ENCODE peak calls at places on chromosomes 4 and X, in seven cellular contexts. One of them, this sample, is unnamed.

GRCh38 chr4:139961344-139961948 is 192.5 kb downstream of the MAML3 start:
- DNase-seq in activated T-cell treated with anti-CD3 and anti-CD28 coated beads, Interleukin-2, amount 50 U/mL, for 1 hour: no peak
- DNase-seq in H9: no peak
- DNase-seq in amygdala: no peak
- DNase-seq in activated CD4-positive, alpha-beta T cell treated with anti-CD3 and anti-CD28 coated beads, Interleukin-2, amount 10 ng/mL, durations not matched to agents 7 days and 5 days: no peak
- DNase-seq in kidney glomerular epithelial cell: no peak
- DNase-seq in hepatocyte: no peak
- DNase-seq in this sample: no peak

GRCh38 chr4:89496851-89497250 is 189.3 kb upstream of the GPRIN3 start:
- DNase-seq in activated T-cell treated with anti-CD3 and anti-CD28 coated beads, Interleukin-2, amount 50 U/mL, for 1 hour: no peak
- DNase-seq in hepatocyte: no peak
- DNase-seq in H9: no peak
- DNase-seq in kidney glomerular epithelial cell: no peak
- DNase-seq in amygdala: no peak
- DNase-seq in activated CD4-positive, alpha-beta T cell treated with anti-CD3 and anti-CD28 coated beads, Interleukin-2, amount 10 ng/mL, durations not matched to agents 7 days and 5 days: no peak
- DNase-seq in this sample: no peak

GRCh38 chrX:123277821-123278220 is 93.7 kb downstream of the GRIA3 start:
- DNase-seq in activated T-cell treated with anti-CD3 and anti-CD28 coated beads, Interleukin-2, amount 50 U/mL, for 1 hour: no peak
- DNase-seq in kidney glomerular epithelial cell: no peak
- DNase-seq in activated CD4-positive, alpha-beta T cell treated with anti-CD3 and anti-CD28 coated beads, Interleukin-2, amount 10 ng/mL, durations not matched to agents 7 days and 5 days: no peak
- DNase-seq in H9: no peak
- DNase-seq in amygdala: no peak
- DNase-seq in hepatocyte: no peak
- DNase-seq in this sample: no peak

GRCh38 chr4:154807042-154807630 is 26.1 kb downstream of the RBM46 start:
- DNase-seq in H9: no peak
- DNase-seq in activated CD4-positive, alpha-beta T cell treated with anti-CD3 and anti-CD28 coated beads, Interleukin-2, amount 10 ng/mL, durations not matched to agents 7 days and 5 days: no peak
- DNase-seq in amygdala: no peak
- DNase-seq in kidney glomerular epithelial cell: peak; percentile 22
- DNase-seq in hepatocyte: peak; percentile 56
- DNase-seq in activated T-cell treated with anti-CD3 and anti-CD28 coated beads, Interleukin-2, amount 50 U/mL, for 1 hour: no peak
- DNase-seq in this sample: no peak

GRCh38 chrX:20139966-20140365 is 1.7 kb downstream of the EIF1AX start:
- DNase-seq in hepatocyte: no peak
- DNase-seq in kidney glomerular epithelial cell: no peak
- DNase-seq in activated T-cell treated with anti-CD3 and anti-CD28 coated beads, Interleukin-2, amount 50 U/mL, for 1 hour: no peak
- DNase-seq in amygdala: no peak
- DNase-seq in activated CD4-positive, alpha-beta T cell treated with anti-CD3 and anti-CD28 coated beads, Interleukin-2, amount 10 ng/mL, durations not matched to agents 7 days and 5 days: no peak
- DNase-seq in H9: no peak
- DNase-seq in this sample: no peak

GRCh38 chrX:102712967-102713677 is 874 bp downstream of the GPRASP2 start:
- DNase-seq in H9: peak; percentile 36
- DNase-seq in kidney glomerular epithelial cell: peak; percentile 28
- DNase-seq in activated T-cell treated with anti-CD3 and anti-CD28 coated beads, Interleukin-2, amount 50 U/mL, for 1 hour: no peak
- DNase-seq in activated CD4-positive, alpha-beta T cell treated with anti-CD3 and anti-CD28 coated beads, Interleukin-2, amount 10 ng/mL, durations not matched to agents 7 days and 5 days: no peak
- DNase-seq in amygdala: peak; percentile 33
- DNase-seq in hepatocyte: peak; percentile 72
- DNase-seq in this sample: peak; percentile 20

GRCh38 chr4:108683479-108683878 is 33.1 kb downstream of the OSTC start:
- DNase-seq in activated T-cell treated with anti-CD3 and anti-CD28 coated beads, Interleukin-2, amount 50 U/mL, for 1 hour: no peak
- DNase-seq in H9: no peak
- DNase-seq in activated CD4-positive, alpha-beta T cell treated with anti-CD3 and anti-CD28 coated beads, Interleukin-2, amount 10 ng/mL, durations not matched to agents 7 days and 5 days: no peak
- DNase-seq in amygdala: no peak
- DNase-seq in hepatocyte: peak; percentile 21
- DNase-seq in kidney glomerular epithelial cell: peak; percentile 19
- DNase-seq in this sample: no peak

GRCh38 chr4:66899422-66900065 is 645.8 kb downstream of the CENPC start:
- DNase-seq in activated T-cell treated with anti-CD3 and anti-CD28 coated beads, Interleukin-2, amount 50 U/mL, for 1 hour: no peak
- DNase-seq in H9: no peak
- DNase-seq in amygdala: no peak
- DNase-seq in kidney glomerular epithelial cell: no peak
- DNase-seq in activated CD4-positive, alpha-beta T cell treated with anti-CD3 and anti-CD28 coated beads, Interleukin-2, amount 10 ng/mL, durations not matched to agents 7 days and 5 days: no peak
- DNase-seq in hepatocyte: no peak
- DNase-seq in this sample: no peak

GRCh38 chr4:87042986-87043820 is 108.4 kb downstream of the AFF1 start:
- DNase-seq in hepatocyte: no peak
- DNase-seq in activated T-cell treated with anti-CD3 and anti-CD28 coated beads, Interleukin-2, amount 50 U/mL, for 1 hour: no peak
- DNase-seq in H9: no peak
- DNase-seq in activated CD4-positive, alpha-beta T cell treated with anti-CD3 and anti-CD28 coated beads, Interleukin-2, amount 10 ng/mL, durations not matched to agents 7 days and 5 days: no peak
- DNase-seq in amygdala: no peak
- DNase-seq in kidney glomerular epithelial cell: peak; percentile 63
- DNase-seq in this sample: no peak

GRCh38 chr4:56641494-56642051 is 39.5 kb downstream of the HOPX start:
- DNase-seq in activated T-cell treated with anti-CD3 and anti-CD28 coated beads, Interleukin-2, amount 50 U/mL, for 1 hour: no peak
- DNase-seq in hepatocyte: peak; percentile 43
- DNase-seq in H9: no peak
- DNase-seq in activated CD4-positive, alpha-beta T cell treated with anti-CD3 and anti-CD28 coated beads, Interleukin-2, amount 10 ng/mL, durations not matched to agents 7 days and 5 days: no peak
- DNase-seq in amygdala: no peak
- DNase-seq in kidney glomerular epithelial cell: peak; percentile 94
- DNase-seq in this sample: no peak

GRCh38 chr4:175833574-175834350 is 21.7 kb upstream of the GPM6A start:
- DNase-seq in H9: no peak
- DNase-seq in kidney glomerular epithelial cell: no peak
- DNase-seq in activated T-cell treated with anti-CD3 and anti-CD28 coated beads, Interleukin-2, amount 50 U/mL, for 1 hour: no peak
- DNase-seq in activated CD4-positive, alpha-beta T cell treated with anti-CD3 and anti-CD28 coated beads, Interleukin-2, amount 10 ng/mL, durations not matched to agents 7 days and 5 days: no peak
- DNase-seq in amygdala: no peak
- DNase-seq in hepatocyte: no peak
- DNase-seq in this sample: no peak

GRCh38 chr4:105520819-105521790 is 31.3 kb upstream of the ARHGEF38 start:
- DNase-seq in H9: no peak
- DNase-seq in activated CD4-positive, alpha-beta T cell treated with anti-CD3 and anti-CD28 coated beads, Interleukin-2, amount 10 ng/mL, durations not matched to agents 7 days and 5 days: peak; percentile 24
- DNase-seq in amygdala: no peak
- DNase-seq in kidney glomerular epithelial cell: peak; percentile 19
- DNase-seq in hepatocyte: peak; percentile 63
- DNase-seq in activated T-cell treated with anti-CD3 and anti-CD28 coated beads, Interleukin-2, amount 50 U/mL, for 1 hour: no peak
- DNase-seq in this sample: peak; percentile 36

GRCh38 chr4:48375651-48376291 is 34.4 kb downstream of the SLAIN2 start:
- DNase-seq in hepatocyte: peak; percentile 36
- DNase-seq in activated T-cell treated with anti-CD3 and anti-CD28 coated beads, Interleukin-2, amount 50 U/mL, for 1 hour: no peak
- DNase-seq in H9: no peak
- DNase-seq in activated CD4-positive, alpha-beta T cell treated with anti-CD3 and anti-CD28 coated beads, Interleukin-2, amount 10 ng/mL, durations not matched to agents 7 days and 5 days: no peak
- DNase-seq in kidney glomerular epithelial cell: no peak
- DNase-seq in amygdala: no peak
- DNase-seq in this sample: peak; percentile 18

GRCh38 chr4:153713840-153714239 is 29.8 kb downstream of the TLR2 start:
- DNase-seq in H9: no peak
- DNase-seq in activated T-cell treated with anti-CD3 and anti-CD28 coated beads, Interleukin-2, amount 50 U/mL, for 1 hour: no peak
- DNase-seq in amygdala: no peak
- DNase-seq in activated CD4-positive, alpha-beta T cell treated with anti-CD3 and anti-CD28 coated beads, Interleukin-2, amount 10 ng/mL, durations not matched to agents 7 days and 5 days: no peak
- DNase-seq in hepatocyte: no peak
- DNase-seq in kidney glomerular epithelial cell: no peak
- DNase-seq in this sample: no peak

GRCh38 chr4:177879851-177880250 is 437.6 kb upstream of the AGA start:
- DNase-seq in kidney glomerular epithelial cell: no peak
- DNase-seq in activated T-cell treated with anti-CD3 and anti-CD28 coated beads, Interleukin-2, amount 50 U/mL, for 1 hour: no peak
- DNase-seq in H9: peak; percentile 59
- DNase-seq in amygdala: no peak
- DNase-seq in hepatocyte: no peak
- DNase-seq in activated CD4-positive, alpha-beta T cell treated with anti-CD3 and anti-CD28 coated beads, Interleukin-2, amount 10 ng/mL, durations not matched to agents 7 days and 5 days: no peak
- DNase-seq in this sample: no peak

GRCh38 chrX:110167952-110168451 is 149.9 kb downstream of the AMMECR1 start:
- DNase-seq in H9: peak; percentile 67
- DNase-seq in activated T-cell treated with anti-CD3 and anti-CD28 coated beads, Interleukin-2, amount 50 U/mL, for 1 hour: peak; percentile 52
- DNase-seq in amygdala: no peak
- DNase-seq in hepatocyte: no peak
- DNase-seq in kidney glomerular epithelial cell: no peak
- DNase-seq in activated CD4-positive, alpha-beta T cell treated with anti-CD3 and anti-CD28 coated beads, Interleukin-2, amount 10 ng/mL, durations not matched to agents 7 days and 5 days: peak; percentile 39
- DNase-seq in this sample: no peak

GRCh38 chrX:111006119-111006518 is 89.9 kb upstream of the PAK3 start:
- DNase-seq in H9: no peak
- DNase-seq in hepatocyte: no peak
- DNase-seq in amygdala: no peak
- DNase-seq in kidney glomerular epithelial cell: no peak
- DNase-seq in activated CD4-positive, alpha-beta T cell treated with anti-CD3 and anti-CD28 coated beads, Interleukin-2, amount 10 ng/mL, durations not matched to agents 7 days and 5 days: no peak
- DNase-seq in activated T-cell treated with anti-CD3 and anti-CD28 coated beads, Interleukin-2, amount 50 U/mL, for 1 hour: no peak
- DNase-seq in this sample: no peak

GRCh38 chr4:97479388-97479787 is 663.9 kb downstream of the STPG2 start:
- DNase-seq in kidney glomerular epithelial cell: no peak
- DNase-seq in hepatocyte: no peak
- DNase-seq in amygdala: no peak
- DNase-seq in H9: no peak
- DNase-seq in activated CD4-positive, alpha-beta T cell treated with anti-CD3 and anti-CD28 coated beads, Interleukin-2, amount 10 ng/mL, durations not matched to agents 7 days and 5 days: no peak
- DNase-seq in activated T-cell treated with anti-CD3 and anti-CD28 coated beads, Interleukin-2, amount 50 U/mL, for 1 hour: no peak
- DNase-seq in this sample: no peak

GRCh38 chr4:170741856-170742255 is 652.1 kb upstream of the AADAT start:
- DNase-seq in activated T-cell treated with anti-CD3 and anti-CD28 coated beads, Interleukin-2, amount 50 U/mL, for 1 hour: no peak
- DNase-seq in kidney glomerular epithelial cell: peak; percentile 42
- DNase-seq in amygdala: no peak
- DNase-seq in hepatocyte: no peak
- DNase-seq in activated CD4-positive, alpha-beta T cell treated with anti-CD3 and anti-CD28 coated beads, Interleukin-2, amount 10 ng/mL, durations not matched to agents 7 days and 5 days: no peak
- DNase-seq in H9: no peak
- DNase-seq in this sample: no peak

GRCh38 chrX:71254092-71254941 is at the start of gene ZMYM3:
- DNase-seq in activated CD4-positive, alpha-beta T cell treated with anti-CD3 and anti-CD28 coated beads, Interleukin-2, amount 10 ng/mL, durations not matched to agents 7 days and 5 days: peak; percentile 81
- DNase-seq in activated T-cell treated with anti-CD3 and anti-CD28 coated beads, Interleukin-2, amount 50 U/mL, for 1 hour: peak; percentile 78
- DNase-seq in H9: peak; percentile 85
- DNase-seq in kidney glomerular epithelial cell: peak; percentile 45
- DNase-seq in amygdala: peak; percentile 75
- DNase-seq in hepatocyte: peak; percentile 92
- DNase-seq in this sample: peak; percentile 86

GRCh38 chrX:1486177-1486576 is 33.5 kb upstream of the ASMTL start:
- DNase-seq in hepatocyte: no peak
- DNase-seq in H9: no peak
- DNase-seq in amygdala: no peak
- DNase-seq in activated T-cell treated with anti-CD3 and anti-CD28 coated beads, Interleukin-2, amount 50 U/mL, for 1 hour: peak; percentile 12
- DNase-seq in activated CD4-positive, alpha-beta T cell treated with anti-CD3 and anti-CD28 coated beads, Interleukin-2, amount 10 ng/mL, durations not matched to agents 7 days and 5 days: no peak
- DNase-seq in kidney glomerular epithelial cell: no peak
- DNase-seq in this sample: no peak

GRCh38 chrX:25544641-25545040 is 528.9 kb upstream of the ARX start:
- DNase-seq in activated T-cell treated with anti-CD3 and anti-CD28 coated beads, Interleukin-2, amount 50 U/mL, for 1 hour: no peak
- DNase-seq in hepatocyte: no peak
- DNase-seq in activated CD4-positive, alpha-beta T cell treated with anti-CD3 and anti-CD28 coated beads, Interleukin-2, amount 10 ng/mL, durations not matched to agents 7 days and 5 days: no peak
- DNase-seq in amygdala: no peak
- DNase-seq in kidney glomerular epithelial cell: no peak
- DNase-seq in H9: no peak
- DNase-seq in this sample: no peak

GRCh38 chr4:46274717-46275116 is 115.2 kb downstream of the GABRA2 start:
- DNase-seq in kidney glomerular epithelial cell: no peak
- DNase-seq in H9: no peak
- DNase-seq in hepatocyte: no peak
- DNase-seq in activated CD4-positive, alpha-beta T cell treated with anti-CD3 and anti-CD28 coated beads, Interleukin-2, amount 10 ng/mL, durations not matched to agents 7 days and 5 days: no peak
- DNase-seq in amygdala: no peak
- DNase-seq in activated T-cell treated with anti-CD3 and anti-CD28 coated beads, Interleukin-2, amount 50 U/mL, for 1 hour: no peak
- DNase-seq in this sample: no peak

GRCh38 chr4:141571368-141571767 is 65.0 kb upstream of the IL15 start:
- DNase-seq in activated CD4-positive, alpha-beta T cell treated with anti-CD3 and anti-CD28 coated beads, Interleukin-2, amount 10 ng/mL, durations not matched to agents 7 days and 5 days: no peak
- DNase-seq in amygdala: no peak
- DNase-seq in hepatocyte: no peak
- DNase-seq in H9: no peak
- DNase-seq in kidney glomerular epithelial cell: peak; percentile 32
- DNase-seq in activated T-cell treated with anti-CD3 and anti-CD28 coated beads, Interleukin-2, amount 50 U/mL, for 1 hour: no peak
- DNase-seq in this sample: no peak

GRCh38 chr4:104967034-104967401 is 179.7 kb upstream of the TET2 start:
- DNase-seq in H9: no peak
- DNase-seq in hepatocyte: peak; percentile 59
- DNase-seq in activated T-cell treated with anti-CD3 and anti-CD28 coated beads, Interleukin-2, amount 50 U/mL, for 1 hour: no peak
- DNase-seq in activated CD4-positive, alpha-beta T cell treated with anti-CD3 and anti-CD28 coated beads, Interleukin-2, amount 10 ng/mL, durations not matched to agents 7 days and 5 days: peak; percentile 10
- DNase-seq in amygdala: no peak
- DNase-seq in kidney glomerular epithelial cell: no peak
- DNase-seq in this sample: no peak

GRCh38 chr4:121977251-121978168 is 25.6 kb upstream of the TRPC3 start:
- DNase-seq in amygdala: no peak
- DNase-seq in H9: no peak
- DNase-seq in activated CD4-positive, alpha-beta T cell treated with anti-CD3 and anti-CD28 coated beads, Interleukin-2, amount 10 ng/mL, durations not matched to agents 7 days and 5 days: no peak
- DNase-seq in activated T-cell treated with anti-CD3 and anti-CD28 coated beads, Interleukin-2, amount 50 U/mL, for 1 hour: no peak
- DNase-seq in hepatocyte: peak; percentile 31
- DNase-seq in kidney glomerular epithelial cell: no peak
- DNase-seq in this sample: no peak

GRCh38 chr4:139314047-139314800 is 11.9 kb upstream of the NDUFC1 start:
- DNase-seq in hepatocyte: no peak
- DNase-seq in amygdala: no peak
- DNase-seq in activated T-cell treated with anti-CD3 and anti-CD28 coated beads, Interleukin-2, amount 50 U/mL, for 1 hour: no peak
- DNase-seq in activated CD4-positive, alpha-beta T cell treated with anti-CD3 and anti-CD28 coated beads, Interleukin-2, amount 10 ng/mL, durations not matched to agents 7 days and 5 days: peak; percentile 39
- DNase-seq in H9: no peak
- DNase-seq in kidney glomerular epithelial cell: no peak
- DNase-seq in this sample: no peak

GRCh38 chrX:22748093-22748999 is 251.4 kb upstream of the DDX53 start:
- DNase-seq in hepatocyte: peak; percentile 72
- DNase-seq in amygdala: peak; percentile 0
- DNase-seq in kidney glomerular epithelial cell: no peak
- DNase-seq in H9: peak; percentile 53
- DNase-seq in activated CD4-positive, alpha-beta T cell treated with anti-CD3 and anti-CD28 coated beads, Interleukin-2, amount 10 ng/mL, durations not matched to agents 7 days and 5 days: peak; percentile 43
- DNase-seq in activated T-cell treated with anti-CD3 and anti-CD28 coated beads, Interleukin-2, amount 50 U/mL, for 1 hour: no peak
- DNase-seq in this sample: peak; percentile 0

GRCh38 chrX:25039036-25039435 is 23.3 kb upstream of the ARX start:
- DNase-seq in hepatocyte: no peak
- DNase-seq in activated CD4-positive, alpha-beta T cell treated with anti-CD3 and anti-CD28 coated beads, Interleukin-2, amount 10 ng/mL, durations not matched to agents 7 days and 5 days: no peak
- DNase-seq in H9: no peak
- DNase-seq in amygdala: no peak
- DNase-seq in activated T-cell treated with anti-CD3 and anti-CD28 coated beads, Interleukin-2, amount 50 U/mL, for 1 hour: no peak
- DNase-seq in kidney glomerular epithelial cell: no peak
- DNase-seq in this sample: no peak

GRCh38 chr4:80138556-80139538 is 58.5 kb upstream of the PRDM8 start:
- DNase-seq in H9: no peak
- DNase-seq in activated CD4-positive, alpha-beta T cell treated with anti-CD3 and anti-CD28 coated beads, Interleukin-2, amount 10 ng/mL, durations not matched to agents 7 days and 5 days: peak; percentile 73
- DNase-seq in kidney glomerular epithelial cell: no peak
- DNase-seq in amygdala: no peak
- DNase-seq in hepatocyte: no peak
- DNase-seq in activated T-cell treated with anti-CD3 and anti-CD28 coated beads, Interleukin-2, amount 50 U/mL, for 1 hour: peak; percentile 40
- DNase-seq in this sample: no peak

GRCh38 chr4:144701683-144702233 is 55.8 kb downstream of the HHIP start:
- DNase-seq in H9: no peak
- DNase-seq in kidney glomerular epithelial cell: no peak
- DNase-seq in amygdala: no peak
- DNase-seq in hepatocyte: no peak
- DNase-seq in activated T-cell treated with anti-CD3 and anti-CD28 coated beads, Interleukin-2, amount 50 U/mL, for 1 hour: no peak
- DNase-seq in activated CD4-positive, alpha-beta T cell treated with anti-CD3 and anti-CD28 coated beads, Interleukin-2, amount 10 ng/mL, durations not matched to agents 7 days and 5 days: no peak
- DNase-seq in this sample: no peak

GRCh38 chr4:185232370-185232769 is 23.0 kb downstream of the SNX25 start:
- DNase-seq in amygdala: no peak
- DNase-seq in activated T-cell treated with anti-CD3 and anti-CD28 coated beads, Interleukin-2, amount 50 U/mL, for 1 hour: no peak
- DNase-seq in kidney glomerular epithelial cell: peak; percentile 67
- DNase-seq in activated CD4-positive, alpha-beta T cell treated with anti-CD3 and anti-CD28 coated beads, Interleukin-2, amount 10 ng/mL, durations not matched to agents 7 days and 5 days: no peak
- DNase-seq in H9: no peak
- DNase-seq in hepatocyte: peak; percentile 32
- DNase-seq in this sample: no peak

GRCh38 chrX:20664774-20665173 is 398.1 kb upstream of the RPS6KA3 start:
- DNase-seq in kidney glomerular epithelial cell: no peak
- DNase-seq in activated CD4-positive, alpha-beta T cell treated with anti-CD3 and anti-CD28 coated beads, Interleukin-2, amount 10 ng/mL, durations not matched to agents 7 days and 5 days: no peak
- DNase-seq in activated T-cell treated with anti-CD3 and anti-CD28 coated beads, Interleukin-2, amount 50 U/mL, for 1 hour: no peak
- DNase-seq in H9: peak; percentile 28
- DNase-seq in hepatocyte: no peak
- DNase-seq in amygdala: no peak
- DNase-seq in this sample: no peak

GRCh38 chr4:140296335-140296753 is 77.1 kb upstream of the SCOC start:
- DNase-seq in H9: no peak
- DNase-seq in amygdala: peak; percentile 2
- DNase-seq in kidney glomerular epithelial cell: peak; percentile 76
- DNase-seq in hepatocyte: peak; percentile 70
- DNase-seq in activated CD4-positive, alpha-beta T cell treated with anti-CD3 and anti-CD28 coated beads, Interleukin-2, amount 10 ng/mL, durations not matched to agents 7 days and 5 days: no peak
- DNase-seq in activated T-cell treated with anti-CD3 and anti-CD28 coated beads, Interleukin-2, amount 50 U/mL, for 1 hour: no peak
- DNase-seq in this sample: peak; percentile 36

GRCh38 chr4:18106620-18107019 is 85.1 kb upstream of the LCORL start:
- DNase-seq in activated T-cell treated with anti-CD3 and anti-CD28 coated beads, Interleukin-2, amount 50 U/mL, for 1 hour: no peak
- DNase-seq in amygdala: no peak
- DNase-seq in H9: no peak
- DNase-seq in kidney glomerular epithelial cell: no peak
- DNase-seq in activated CD4-positive, alpha-beta T cell treated with anti-CD3 and anti-CD28 coated beads, Interleukin-2, amount 10 ng/mL, durations not matched to agents 7 days and 5 days: no peak
- DNase-seq in hepatocyte: peak; percentile 34
- DNase-seq in this sample: no peak

GRCh38 chr4:148704291-148704690 is 262.1 kb upstream of the NR3C2 start:
- DNase-seq in activated CD4-positive, alpha-beta T cell treated with anti-CD3 and anti-CD28 coated beads, Interleukin-2, amount 10 ng/mL, durations not matched to agents 7 days and 5 days: no peak
- DNase-seq in H9: no peak
- DNase-seq in hepatocyte: no peak
- DNase-seq in kidney glomerular epithelial cell: no peak
- DNase-seq in activated T-cell treated with anti-CD3 and anti-CD28 coated beads, Interleukin-2, amount 50 U/mL, for 1 hour: no peak
- DNase-seq in amygdala: no peak
- DNase-seq in this sample: no peak

GRCh38 chr4:184424993-184425758 is 49.2 kb downstream of the IRF2 start:
- DNase-seq in amygdala: no peak
- DNase-seq in H9: no peak
- DNase-seq in activated CD4-positive, alpha-beta T cell treated with anti-CD3 and anti-CD28 coated beads, Interleukin-2, amount 10 ng/mL, durations not matched to agents 7 days and 5 days: no peak
- DNase-seq in kidney glomerular epithelial cell: no peak
- DNase-seq in activated T-cell treated with anti-CD3 and anti-CD28 coated beads, Interleukin-2, amount 50 U/mL, for 1 hour: no peak
- DNase-seq in hepatocyte: no peak
- DNase-seq in this sample: no peak

GRCh38 chr4:55554453-55555030 is 7.8 kb upstream of the CLOCK start:
- DNase-seq in activated CD4-positive, alpha-beta T cell treated with anti-CD3 and anti-CD28 coated beads, Interleukin-2, amount 10 ng/mL, durations not matched to agents 7 days and 5 days: peak; percentile 25
- DNase-seq in H9: no peak
- DNase-seq in kidney glomerular epithelial cell: no peak
- DNase-seq in amygdala: no peak
- DNase-seq in hepatocyte: peak; percentile 40
- DNase-seq in activated T-cell treated with anti-CD3 and anti-CD28 coated beads, Interleukin-2, amount 50 U/mL, for 1 hour: no peak
- DNase-seq in this sample: no peak

This sample was measured in HuH-7.5.